ENCODE peak calls at places on chromosomes 7 and 10, in five cellular contexts. Q is GM06990; T is NCI-H2227 treated with DMSO at 0.1 percent for 48 hours; F is activated T-helper 9 cell treated with anti-CD3 and anti-CD28 coated beads, Interleukin-2, amount 50 U/mL, for 16 hours; A is type B pancreatic cell. J is an unnamed sample.

GRCh38 chr7:154178890-154179289 is 126.7 kb downstream of the DPP6 start:
- DNase-seq in Q (no peak), T (no peak), F (no peak), A (no peak), J (no peak)

GRCh38 chr10:125370578-125370977 is 210.2 kb upstream of the CTBP2 start:
- DNase-seq in Q (no peak), T (no peak), F (no peak), A (no peak), J (no peak)

GRCh38 chr10:17993361-17993760 is 41.6 kb downstream of the SLC39A12 start:
- DNase-seq in Q (no peak), T (no peak), F (no peak), A (no peak), J (no peak)

GRCh38 chr7:124263232-124263827 is 230.5 kb upstream of the TMEM229A start:
- DNase-seq in Q (peak; percentile 35), T (no peak), F (no peak), A (no peak), J (peak; percentile 25)

GRCh38 chr7:22447759-22448158 is 52.2 kb downstream of the STEAP1B start:
- DNase-seq in Q (peak; percentile 83), T (no peak), F (no peak), A (no peak), J (peak; percentile 63)

GRCh38 chr7:155283565-155284194 is 14.0 kb upstream of the INSIG1 start:
- DNase-seq in Q (no peak), T (no peak), F (no peak), A (no peak), J (peak; percentile 48)

GRCh38 chr10:100008142-100008522 is 1.6 kb downstream of the DNMBP start:
- DNase-seq in Q (no peak), T (no peak), F (no peak), A (no peak), J (no peak)

GRCh38 chr10:66910676-66911075 is 15.2 kb upstream of the LRRTM3 start:
- DNase-seq in Q (no peak), T (no peak), F (no peak), A (no peak), J (no peak)

GRCh38 chr7:3461923-3462322 is 160.9 kb downstream of the SDK1 start:
- DNase-seq in Q (no peak), T (no peak), F (peak; percentile 17), A (no peak), J (no peak)

GRCh38 chr10:100045592-100045991 is 35.8 kb upstream of the DNMBP start:
- DNase-seq in Q (no peak), T (no peak), F (no peak), A (no peak), J (no peak)

GRCh38 chr10:58756126-58756525 is 243.5 kb downstream of the BICC1 start:
- DNase-seq in Q (no peak), T (no peak), F (no peak), A (no peak), J (no peak)

GRCh38 chr7:1239455-1240295 is 7.0 kb downstream of the UNCX start:
- DNase-seq in Q (no peak), T (no peak), F (no peak), A (no peak), J (no peak)

GRCh38 chr10:132363921-132364593 is 32.1 kb downstream of the LRRC27 start:
- DNase-seq in Q (no peak), T (no peak), F (no peak), A (no peak), J (peak; percentile 89)

GRCh38 chr7:144854839-144855424 is 19.1 kb upstream of the TPK1 start:
- DNase-seq in Q (no peak), T (no peak), F (no peak), A (no peak), J (no peak)

GRCh38 chr7:157514306-157514705 is 177.5 kb downstream of the DNAJB6 start:
- DNase-seq in Q (no peak), T (no peak), F (no peak), A (no peak), J (no peak)

GRCh38 chr10:60816624-60817023 is 38.3 kb downstream of the CDK1 start:
- DNase-seq in Q (peak; percentile 12), T (peak; percentile 65), F (no peak), A (no peak), J (peak; percentile 60)

GRCh38 chr10:86035791-86036543 is 330.6 kb downstream of the GRID1 start:
- DNase-seq in Q (no peak), T (no peak), F (no peak), A (no peak), J (no peak)

GRCh38 chr7:76394962-76395361 is 14.5 kb downstream of the SSC4D start:
- DNase-seq in Q (no peak), T (no peak), F (no peak), A (no peak), J (no peak)

GRCh38 chr10:24851595-24851994 is 100.8 kb downstream of the PRTFDC1 start:
- DNase-seq in Q (no peak), T (peak; percentile 70), F (no peak), A (no peak), J (no peak)

GRCh38 chr7:5679047-5679740 is 102.3 kb downstream of the RNF216 start:
- DNase-seq in Q (no peak), T (no peak), F (no peak), A (no peak), J (no peak)

GRCh38 chr10:34078798-34079470 is 736.2 kb downstream of the PARD3 start:
- DNase-seq in Q (no peak), T (no peak), F (no peak), A (no peak), J (no peak)

GRCh38 chr7:33428415-33428814 is 299.1 kb downstream of the BBS9 start:
- DNase-seq in Q (no peak), T (no peak), F (no peak), A (no peak), J (no peak)

GRCh38 chr10:31345886-31346285 is 26.9 kb downstream of the ZEB1 start:
- DNase-seq in Q (no peak), T (no peak), F (no peak), A (no peak), J (no peak)

GRCh38 chr10:125726914-125727313 is 7.4 kb downstream of the EDRF1 start:
- DNase-seq in Q (no peak), T (no peak), F (no peak), A (no peak), J (no peak)

GRCh38 chr10:101330236-101331225 is 23.4 kb upstream of the BTRC start:
- DNase-seq in Q (no peak), T (no peak), F (no peak), A (no peak), J (no peak)

GRCh38 chr10:14377591-14377990 is 46.9 kb upstream of the FRMD4A start:
- DNase-seq in Q (no peak), T (no peak), F (no peak), A (no peak), J (no peak)